ENCODE peak calls at places on chromosomes 1 and 21, in seven cellular contexts. J, E, D, A, T, I and B are unnamed samples.

GRCh38 chr1:10941891-10942541 is 70.4 kb upstream of the TARDBP start:
- DNase-seq in J (peak), T (peak), A (peak), E (peak), I (peak), D (peak), B (peak)

GRCh38 chr1:1597275-1597930 is 2.5 kb downstream of the FNDC10 start:
- DNase-seq in T (no peak), J (no peak), D (no peak), E (no peak), I (no peak), A (peak), B (no peak)

GRCh38 chr1:18144921-18145699 is 37.5 kb downstream of the IGSF21 start:
- DNase-seq in I (peak), D (peak), T (no peak), A (no peak), E (no peak), J (no peak), B (no peak)

GRCh38 chr21:45514311-45515021 is 27.8 kb downstream of the SLC19A1 start:
- DNase-seq in I (peak), T (no peak), E (no peak), A (no peak), J (no peak), D (no peak), B (no peak)

GRCh38 chr1:200153277-200154055 is 126.0 kb downstream of the NR5A2 start:
- DNase-seq in A (no peak), T (no peak), D (no peak), J (no peak), I (no peak), E (no peak), B (no peak)

GRCh38 chr1:3907031-3907534 is 7.0 kb upstream of the C1orf174 start:
- DNase-seq in D (no peak), I (no peak), A (peak), T (no peak), J (no peak), E (no peak), B (peak)

GRCh38 chr1:33010946-33011731 is 25.5 kb downstream of the AK2 start:
- DNase-seq in T (no peak), J (peak), I (no peak), D (no peak), E (peak), A (no peak), B (peak)

GRCh38 chr1:11880911-11881748 is 22.4 kb upstream of the NPPB start:
- DNase-seq in D (no peak), E (no peak), A (no peak), J (no peak), T (no peak), I (no peak), B (no peak)

GRCh38 chr1:44423706-44424546 is 18.9 kb downstream of the RNF220 start:
- DNase-seq in D (peak), E (peak), J (peak), A (peak), T (no peak), I (peak), B (peak)

GRCh38 chr1:63981408-63981773 is 207.6 kb downstream of the ROR1 start:
- DNase-seq in D (no peak), J (no peak), I (no peak), A (no peak), E (no peak), T (no peak), B (no peak)

GRCh38 chr1:224684920-224685547 is 68.9 kb downstream of the CNIH3 start:
- DNase-seq in E (no peak), D (no peak), J (no peak), T (no peak), A (no peak), I (no peak), B (no peak)

GRCh38 chr1:223715710-223716103 is 3.4 kb downstream of the CAPN2 start:
- DNase-seq in T (no peak), D (no peak), A (no peak), J (no peak), E (no peak), I (no peak), B (peak)

GRCh38 chr1:41646186-41646585 is 161.7 kb upstream of the EDN2 start:
- DNase-seq in I (no peak), A (no peak), E (no peak), T (no peak), J (no peak), D (no peak), B (no peak)

GRCh38 chr21:37829447-37829846 is 86.8 kb downstream of the KCNJ6 start:
- DNase-seq in E (no peak), T (no peak), J (peak), A (no peak), I (peak), D (peak), B (peak)

GRCh38 chr1:60133848-60134247 is 60.3 kb upstream of the C1orf87 start:
- DNase-seq in D (no peak), I (no peak), E (no peak), J (peak), T (no peak), A (no peak), B (peak)

GRCh38 chr21:38945536-38946245 is 140.0 kb downstream of the ETS2 start:
- DNase-seq in E (no peak), I (no peak), T (no peak), D (no peak), A (peak), J (no peak), B (peak)

GRCh38 chr1:16236091-16236494 is 890 bp downstream of the CPLANE2 start:
- DNase-seq in J (no peak), T (no peak), I (peak), D (peak), E (no peak), A (peak), B (peak)

GRCh38 chr1:85133565-85134159 is 67.2 kb downstream of the SYDE2 start:
- DNase-seq in I (no peak), J (peak), A (peak), E (no peak), T (no peak), D (no peak), B (peak)

GRCh38 chr1:209132736-209133467 is 450.6 kb upstream of the CAMK1G start:
- DNase-seq in J (no peak), E (no peak), I (no peak), A (no peak), T (no peak), D (peak), B (no peak)

GRCh38 chr1:235588916-235589515 is 60.6 kb downstream of the GNG4 start:
- DNase-seq in E (peak), J (peak), A (peak), D (no peak), T (no peak), I (no peak), B (peak)

GRCh38 chr1:101236546-101237228 is at the start of gene S1PR1:
- DNase-seq in D (peak), E (peak), J (peak), T (no peak), A (peak), I (peak), B (peak)

GRCh38 chr1:232621050-232621449 is 8.9 kb downstream of the SIPA1L2 start:
- DNase-seq in I (no peak), T (no peak), J (no peak), A (no peak), E (no peak), D (no peak), B (no peak)

GRCh38 chr1:20913242-20913641 is 126.1 kb upstream of the HP1BP3 start:
- DNase-seq in A (no peak), I (no peak), E (no peak), J (no peak), D (peak), T (no peak), B (no peak)

GRCh38 chr1:212743901-212744475 is 44.3 kb upstream of the BATF3 start:
- DNase-seq in J (no peak), A (no peak), E (no peak), I (no peak), T (no peak), D (no peak), B (peak)

GRCh38 chr1:12179111-12179519 is 12.3 kb downstream of the TNFRSF1B start:
- DNase-seq in I (no peak), T (no peak), D (peak), A (no peak), J (peak), E (no peak), B (peak)

GRCh38 chr1:115277276-115277675 is 60.8 kb downstream of the NGF start:
- DNase-seq in D (no peak), A (no peak), T (no peak), J (peak), E (peak), I (no peak), B (peak)

GRCh38 chr1:82775402-82776000 is 974.8 kb downstream of the ADGRL2 start:
- DNase-seq in D (peak), I (peak), T (peak), E (no peak), J (peak), A (peak), B (peak)

GRCh38 chr1:101008229-101008628 is 17.4 kb downstream of the DPH5 start:
- DNase-seq in D (no peak), A (no peak), I (no peak), T (no peak), E (no peak), J (no peak), B (no peak)

GRCh38 chr21:18913914-18914313 is 510.3 kb upstream of the TMPRSS15 start:
- DNase-seq in D (no peak), I (no peak), A (peak), J (no peak), T (no peak), E (no peak), B (no peak)

GRCh38 chr1:31588751-31589515 is 12.6 kb downstream of the TINAGL1 start:
- DNase-seq in I (peak), J (no peak), E (peak), T (no peak), D (peak), A (peak), B (peak)

GRCh38 chr1:22248746-22249145 is 105.8 kb upstream of the WNT4 start:
- DNase-seq in T (no peak), I (no peak), A (no peak), D (no peak), J (no peak), E (no peak), B (no peak)

GRCh38 chr1:53636621-53637171 is 102.3 kb downstream of the GLIS1 start:
- DNase-seq in I (no peak), J (no peak), T (no peak), A (no peak), E (no peak), D (no peak), B (no peak)

DNA sequence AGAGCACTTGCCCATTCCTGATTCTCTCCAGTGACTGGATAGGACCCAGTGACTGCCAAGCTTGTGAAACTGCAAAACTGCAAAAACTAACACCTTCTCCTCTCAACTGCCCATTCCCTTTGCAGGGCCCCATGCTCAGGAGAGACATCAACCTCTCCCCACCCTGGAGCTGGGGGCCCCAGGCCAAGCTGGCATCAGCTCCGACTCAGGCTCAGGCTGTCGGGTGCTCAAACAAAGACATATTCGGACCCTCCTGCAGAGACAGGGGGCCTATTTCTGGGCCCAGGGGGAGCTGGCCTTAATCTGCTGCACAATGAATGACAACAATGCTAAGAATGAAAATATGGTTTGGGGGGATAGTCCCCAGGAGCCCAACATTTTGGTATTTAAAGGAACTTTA is 11.8 kb downstream of the LMX1A start:
- DNase-seq in I (no peak), T (no peak), J (no peak), A (no peak), E (no peak), D (no peak), B (no peak)
- TF ChIP-seq CTCF in I (no peak), T (no peak), J (no peak), A (no peak), E (no peak), D (no peak), B (no peak)

GRCh38 chr1:152926091-152926490 is 17.7 kb downstream of the IVL start:
- DNase-seq in J (no peak), D (no peak), E (no peak), I (no peak), T (peak), A (peak), B (no peak)
- TF ChIP-seq CTCF in J (no peak), D (peak), E (no peak), I (no peak), T (peak), A (peak), B (peak)

DNA sequence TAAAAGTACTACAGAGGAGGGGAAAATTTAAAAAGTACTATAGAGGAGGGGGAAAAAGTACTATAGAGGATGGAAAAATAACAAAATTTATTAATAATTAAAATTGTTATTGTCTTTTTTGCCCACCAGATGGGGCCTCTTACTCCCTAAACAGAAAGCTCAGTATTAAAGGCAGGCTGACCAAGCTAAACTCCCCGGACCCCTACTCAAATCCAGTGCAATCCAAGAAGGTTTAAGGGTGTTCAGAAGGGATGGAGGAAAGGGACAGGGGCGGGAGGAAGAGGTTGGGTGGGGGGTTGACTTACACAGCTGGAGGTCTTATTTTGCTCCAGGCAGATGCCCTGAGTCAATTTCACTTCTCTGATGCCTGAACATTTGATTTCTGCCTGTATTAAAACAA is 13.7 kb downstream of the CD34 start:
- DNase-seq in I (no peak), T (no peak), D (no peak), E (no peak), J (peak), A (peak), B (peak)
- TF ChIP-seq CTCF in I (no peak), T (peak), D (no peak), E (peak), J (peak), A (no peak), B (peak)

GRCh38 chr1:218659911-218660677 is 315.0 kb downstream of the TGFB2 start:
- DNase-seq in A (no peak), E (no peak), J (peak), T (no peak), I (no peak), D (no peak), B (no peak)

GRCh38 chr1:218658899-218659298 is 313.8 kb downstream of the TGFB2 start:
- DNase-seq in J (peak), D (no peak), T (no peak), I (no peak), A (no peak), E (no peak), B (peak)

GRCh38 chr1:218660678-218661053 is 315.5 kb downstream of the TGFB2 start:
- DNase-seq in E (no peak), J (peak), T (peak), A (no peak), D (no peak), I (no peak), B (peak)

GRCh38 chr1:218656301-218657037 is 311.3 kb downstream of the TGFB2 start:
- DNase-seq in E (no peak), I (no peak), J (peak), T (no peak), D (no peak), A (no peak), B (no peak)

DNA sequence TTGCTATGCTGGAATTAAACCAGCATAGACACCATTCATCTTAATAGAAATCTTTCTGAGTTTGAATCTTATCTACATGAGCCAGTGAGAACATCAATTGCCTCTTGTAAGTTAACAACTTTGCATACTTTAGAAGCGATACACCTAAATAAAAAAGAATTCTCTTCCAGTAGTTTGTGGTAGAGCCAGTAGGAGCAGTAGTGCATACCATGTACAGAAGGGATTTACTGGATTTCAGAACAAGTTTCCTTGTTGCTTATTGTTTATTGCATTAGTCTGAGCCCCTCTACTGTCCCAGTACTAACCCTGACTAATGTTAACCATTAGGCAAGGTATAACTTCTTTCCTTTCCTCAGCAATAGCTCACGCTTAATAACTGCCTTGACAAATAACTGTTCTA is 313.2 kb downstream of the TGFB2 start:
- DNase-seq in E (no peak), T (no peak), I (no peak), D (no peak), J (no peak), A (no peak), B (no peak)
- TF ChIP-seq CTCF in E (no peak), T (peak), I (no peak), D (no peak), J (no peak), A (no peak), B (no peak)

GRCh38 chr1:86521522-86521891 is 25.4 kb upstream of the CLCA4 start:
- DNase-seq in J (no peak), I (no peak), E (no peak), A (no peak), D (no peak), T (no peak), B (no peak)
- TF ChIP-seq CTCF in J (no peak), I (no peak), E (no peak), A (no peak), D (no peak), T (no peak), B (no peak)

DNA sequence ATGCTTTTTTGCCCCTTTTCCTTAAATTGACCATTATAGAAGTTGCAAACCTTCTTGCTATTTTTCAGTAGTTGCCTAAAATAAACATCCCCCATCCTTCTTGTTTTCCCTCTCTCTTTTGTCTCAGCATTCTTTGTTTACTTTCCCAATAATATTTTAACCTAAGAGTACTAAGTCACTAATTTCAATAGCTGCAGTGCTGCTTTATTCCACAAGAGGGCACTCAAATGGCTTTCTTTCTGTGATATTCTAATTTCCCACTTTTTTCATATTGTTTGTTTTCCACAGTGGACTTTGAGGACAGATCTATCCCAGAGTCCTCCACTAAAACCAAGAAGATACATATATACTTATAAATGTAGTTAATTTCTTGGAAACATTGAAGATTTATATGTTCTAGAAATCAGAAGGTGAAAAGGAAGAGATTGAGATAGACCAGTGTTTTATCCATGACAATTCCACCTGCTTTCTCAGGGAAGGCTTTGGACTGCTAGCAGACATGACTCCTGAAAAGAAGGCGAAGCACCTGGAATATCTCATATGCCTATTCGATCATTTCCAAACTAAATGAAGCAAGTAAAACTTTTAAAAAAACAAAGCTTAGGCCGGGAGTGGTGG is 104.8 kb upstream of the GRIK1 start:
- DNase-seq in T (peak), I (no peak), A (peak), J (peak), E (no peak), D (no peak), B (peak)
- TF ChIP-seq CTCF in T (peak), I (peak), A (peak), J (peak), E (peak), D (peak), B (peak)

GRCh38 chr1:6490181-6491075 is 1.0 kb downstream of the PLEKHG5 start:
- DNase-seq in J (peak), E (peak), A (peak), D (peak), T (no peak), I (peak), B (peak)
- TF ChIP-seq CTCF in J (no peak), E (no peak), A (peak), D (no peak), T (no peak), I (no peak), B (no peak)

GRCh38 chr1:166977951-166978350 is 2.6 kb upstream of the ILDR2 start:
- DNase-seq in E (no peak), I (no peak), J (no peak), A (no peak), D (no peak), T (no peak), B (no peak)

GRCh38 chr1:166974647-166975345 is 544 bp downstream of the ILDR2 start:
- DNase-seq in T (no peak), A (no peak), I (no peak), E (no peak), J (peak), D (no peak), B (no peak)

GRCh38 chr1:166978795-166979194 is 3.5 kb upstream of the ILDR2 start:
- DNase-seq in E (no peak), A (no peak), J (no peak), I (no peak), T (no peak), D (no peak), B (no peak)

GRCh38 chr1:166972827-166973226 is 2.5 kb downstream of the ILDR2 start:
- DNase-seq in D (no peak), T (no peak), E (no peak), J (no peak), I (no peak), A (no peak), B (no peak)

DNA sequence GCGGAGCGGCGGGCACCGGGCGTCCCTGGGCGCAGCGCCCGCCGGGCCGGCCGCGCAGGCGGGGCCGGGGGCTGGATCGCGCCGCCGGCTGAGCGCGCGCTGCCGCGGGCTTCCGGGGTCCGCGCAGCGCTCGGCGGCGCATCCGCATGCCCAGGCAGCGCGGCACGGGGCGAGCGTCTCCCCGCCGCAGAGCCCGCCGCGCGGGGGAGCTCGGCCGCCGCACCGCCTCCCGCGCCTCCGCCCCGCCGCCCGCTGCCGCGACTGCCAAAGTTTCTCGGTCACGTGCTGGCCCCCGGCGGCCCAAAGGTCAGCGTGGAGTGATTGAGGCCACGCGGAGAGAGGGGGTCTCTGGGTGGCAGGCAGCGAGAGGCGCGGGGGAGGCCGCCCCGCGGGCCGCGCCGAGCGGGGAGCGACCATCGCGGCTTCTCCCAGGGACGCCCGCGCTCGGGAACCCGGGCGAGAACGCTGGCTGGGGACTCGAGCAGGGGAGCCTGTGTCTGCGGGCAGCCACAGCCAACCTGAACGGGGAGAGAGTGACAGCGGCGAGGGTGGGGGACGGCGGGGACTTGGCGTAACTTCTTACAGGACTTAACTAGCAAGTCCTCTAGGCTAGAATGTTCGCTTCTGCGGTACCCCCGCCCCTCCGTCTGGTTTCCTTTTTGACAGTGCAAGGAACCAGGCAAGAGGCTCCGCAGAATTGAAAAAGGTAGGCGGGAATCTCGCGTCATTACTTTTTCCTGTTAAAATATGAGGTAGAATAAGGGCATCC is at the start of gene ILDR2:
- DNase-seq in E (peak), D (peak), I (peak), T (no peak), A (peak), J (peak), B (peak)
- TF ChIP-seq CTCF in E (peak), D (no peak), I (no peak), T (peak), A (no peak), J (no peak), B (no peak)

GRCh38 chr1:48471603-48472576 is at the start of gene SPATA6:
- DNase-seq in A (peak), E (peak), D (peak), J (peak), T (peak), I (peak), B (peak)
- TF ChIP-seq CTCF in A (no peak), E (no peak), D (no peak), J (no peak), T (peak), I (no peak), B (no peak)